ENCODE peak calls at places on chromosome 4, in four cellular contexts. V, T, P and G are unnamed samples.

GRCh38 chr4:185283723-185284122 is 74.3 kb downstream of the SNX25 start:
- DNase-seq in V (no peak), T (no peak), P (no peak), G (no peak)

GRCh38 chr4:175369087-175369486 is 443.0 kb downstream of the GPM6A start:
- DNase-seq in V (no peak), T (no peak), P (no peak), G (no peak)

GRCh38 chr4:61202638-61203495 is 2.7 kb downstream of the ADGRL3 start:
- DNase-seq in V (peak; percentile 52), T (no peak), P (peak; percentile 58), G (peak; percentile 37)

GRCh38 chr4:2060578-2061207 is 1.6 kb downstream of the NAT8L start:
- DNase-seq in V (no peak), T (no peak), P (no peak), G (no peak)

GRCh38 chr4:1297023-1297395 is 7.3 kb downstream of the MAEA start:
- DNase-seq in V (no peak), T (no peak), P (no peak), G (no peak)

GRCh38 chr4:165992263-165992662 is 119.2 kb downstream of the TLL1 start:
- DNase-seq in V (no peak), T (no peak), P (no peak), G (no peak)

GRCh38 chr4:152684587-152684986 is 4.8 kb upstream of the TMEM154 start:
- DNase-seq in V (no peak), T (no peak), P (no peak), G (no peak)

GRCh38 chr4:139665690-139666529 is at the start of gene MGST2:
- DNase-seq in V (peak; percentile 67), T (no peak), P (peak; percentile 45), G (no peak)

GRCh38 chr4:177185579-177185978 is 124.1 kb upstream of the NEIL3 start:
- DNase-seq in V (no peak), T (no peak), P (no peak), G (no peak)

GRCh38 chr4:25440478-25441030 is 63.5 kb downstream of the ANAPC4 start:
- DNase-seq in V (no peak), T (no peak), P (peak; percentile 2), G (peak; percentile 16)

GRCh38 chr4:123835852-123836251 is 439.3 kb downstream of the SPRY1 start:
- DNase-seq in V (no peak), T (no peak), P (no peak), G (no peak)

GRCh38 chr4:156815717-156816319 is 155.8 kb downstream of the PDGFC start:
- DNase-seq in V (peak; percentile 91), T (no peak), P (no peak), G (no peak)

GRCh38 chr4:10171055-10171454 is 54.5 kb upstream of the WDR1 start:
- DNase-seq in V (no peak), T (no peak), P (no peak), G (no peak)

GRCh38 chr4:7924163-7924562 is 15.5 kb downstream of the AFAP1 start:
- DNase-seq in V (no peak), T (no peak), P (no peak), G (no peak)

GRCh38 chr4:87073570-87074470 is 139.0 kb downstream of the AFF1 start:
- DNase-seq in V (peak; percentile 82), T (peak; percentile 8), P (no peak), G (no peak)

GRCh38 chr4:56976878-56977320 is 507 bp downstream of the NOA1 start:
- DNase-seq in V (peak; percentile 38), T (peak; percentile 49), P (no peak), G (no peak)

GRCh38 chr4:111792592-111792991 is 352.7 kb upstream of the FAM241A start:
- DNase-seq in V (peak; percentile 18), T (no peak), P (no peak), G (no peak)

GRCh38 chr4:48943387-48943786 is 36.8 kb upstream of the OCIAD2 start:
- DNase-seq in V (peak; percentile 42), T (no peak), P (no peak), G (no peak)

GRCh38 chr4:100450449-100450848 is 67.4 kb downstream of the EMCN start:
- DNase-seq in V (no peak), T (no peak), P (no peak), G (no peak)

GRCh38 chr4:39685990-39686389 is 11.9 kb upstream of the UBE2K start:
- DNase-seq in V (no peak), T (no peak), P (no peak), G (no peak)

GRCh38 chr4:109296545-109296944 is 5.9 kb downstream of the COL25A1 start:
- DNase-seq in V (no peak), T (no peak), P (no peak), G (no peak)

GRCh38 chr4:2767705-2768074 is 11.6 kb upstream of the TNIP2 start:
- DNase-seq in V (no peak), T (no peak), P (no peak), G (no peak)

GRCh38 chr4:98319021-98319420 is 57.8 kb downstream of the RAP1GDS1 start:
- DNase-seq in V (no peak), T (no peak), P (no peak), G (no peak)